ENCODE peak calls at places on chromosomes 5 and 9, in eight cellular contexts. One of them, this sample, is unnamed.

GRCh38 chr9:136728548-136729123 is 14.1 kb downstream of the LCN10 start:
- DNase-seq in Caco-2: no peak
- DNase-seq in CD4-positive, alpha-beta T cell: no peak
- DNase-seq in right lobe of liver: peak; percentile 69
- DNase-seq in neuronal stem cell: no peak
- DNase-seq in MG63: peak; percentile 38
- DNase-seq in CD8-positive, alpha-beta T cell: no peak
- DNase-seq in fibroblast of lung: peak; percentile 48
- DNase-seq in this sample: no peak

GRCh38 chr5:176521699-176522263 is 15.4 kb downstream of the RNF44 start:
- DNase-seq in MG63: no peak
- DNase-seq in CD4-positive, alpha-beta T cell: no peak
- DNase-seq in neuronal stem cell: no peak
- DNase-seq in fibroblast of lung: no peak
- DNase-seq in CD8-positive, alpha-beta T cell: no peak
- DNase-seq in right lobe of liver: no peak
- DNase-seq in Caco-2: no peak
- DNase-seq in this sample: no peak

GRCh38 chr9:36023260-36024048 is 13.3 kb upstream of the RECK start:
- DNase-seq in CD8-positive, alpha-beta T cell: peak; percentile 42
- DNase-seq in MG63: peak; percentile 86
- DNase-seq in right lobe of liver: peak; percentile 61
- DNase-seq in Caco-2: peak; percentile 75
- DNase-seq in CD4-positive, alpha-beta T cell: peak; percentile 59
- DNase-seq in neuronal stem cell: peak; percentile 57
- DNase-seq in fibroblast of lung: peak; percentile 64
- DNase-seq in this sample: peak; percentile 71

GRCh38 chr5:158351485-158352140 is 492.7 kb upstream of the CLINT1 start:
- DNase-seq in fibroblast of lung: no peak
- DNase-seq in Caco-2: no peak
- DNase-seq in MG63: no peak
- DNase-seq in neuronal stem cell: no peak
- DNase-seq in CD8-positive, alpha-beta T cell: no peak
- DNase-seq in right lobe of liver: no peak
- DNase-seq in CD4-positive, alpha-beta T cell: no peak
- DNase-seq in this sample: no peak

GRCh38 chr5:59042201-59042600 is 459.3 kb downstream of the RAB3C start:
- DNase-seq in fibroblast of lung: peak; percentile 91
- DNase-seq in CD4-positive, alpha-beta T cell: no peak
- DNase-seq in CD8-positive, alpha-beta T cell: no peak
- DNase-seq in right lobe of liver: no peak
- DNase-seq in Caco-2: no peak
- DNase-seq in MG63: no peak
- DNase-seq in neuronal stem cell: no peak
- DNase-seq in this sample: no peak

GRCh38 chr5:89276566-89277305 is 393.8 kb upstream of the MEF2C start:
- DNase-seq in fibroblast of lung: peak; percentile 65
- DNase-seq in CD8-positive, alpha-beta T cell: no peak
- DNase-seq in Caco-2: no peak
- DNase-seq in CD4-positive, alpha-beta T cell: no peak
- DNase-seq in right lobe of liver: no peak
- DNase-seq in neuronal stem cell: no peak
- DNase-seq in MG63: peak; percentile 28
- DNase-seq in this sample: no peak

GRCh38 chr9:97412628-97413382 is 909 bp downstream of the TDRD7 start:
- DNase-seq in MG63: no peak
- DNase-seq in right lobe of liver: no peak
- DNase-seq in CD4-positive, alpha-beta T cell: no peak
- DNase-seq in Caco-2: no peak
- DNase-seq in fibroblast of lung: peak; percentile 11
- DNase-seq in CD8-positive, alpha-beta T cell: no peak
- DNase-seq in neuronal stem cell: peak; percentile 15
- DNase-seq in this sample: no peak

GRCh38 chr5:166595274-166595951 is 1696.0 kb upstream of the WWC1 start:
- DNase-seq in right lobe of liver: no peak
- DNase-seq in MG63: no peak
- DNase-seq in Caco-2: no peak
- DNase-seq in CD4-positive, alpha-beta T cell: no peak
- DNase-seq in fibroblast of lung: no peak
- DNase-seq in CD8-positive, alpha-beta T cell: no peak
- DNase-seq in neuronal stem cell: no peak
- DNase-seq in this sample: no peak

GRCh38 chr9:37952731-37953130 is 48.8 kb upstream of the SLC25A51 start:
- DNase-seq in CD4-positive, alpha-beta T cell: no peak
- DNase-seq in CD8-positive, alpha-beta T cell: no peak
- DNase-seq in Caco-2: no peak
- DNase-seq in MG63: peak; percentile 77
- DNase-seq in neuronal stem cell: no peak
- DNase-seq in right lobe of liver: no peak
- DNase-seq in fibroblast of lung: peak; percentile 87
- DNase-seq in this sample: no peak

GRCh38 chr5:102583663-102584062 is 84.9 kb upstream of the SLCO6A1 start:
- DNase-seq in CD8-positive, alpha-beta T cell: no peak
- DNase-seq in neuronal stem cell: no peak
- DNase-seq in Caco-2: no peak
- DNase-seq in MG63: no peak
- DNase-seq in CD4-positive, alpha-beta T cell: no peak
- DNase-seq in fibroblast of lung: no peak
- DNase-seq in right lobe of liver: no peak
- DNase-seq in this sample: peak; percentile 66

GRCh38 chr9:106535439-106535838 is 327.5 kb upstream of the ZNF462 start:
- DNase-seq in right lobe of liver: no peak
- DNase-seq in CD4-positive, alpha-beta T cell: no peak
- DNase-seq in fibroblast of lung: peak; percentile 11
- DNase-seq in MG63: no peak
- DNase-seq in neuronal stem cell: no peak
- DNase-seq in CD8-positive, alpha-beta T cell: no peak
- DNase-seq in Caco-2: no peak
- DNase-seq in this sample: no peak

GRCh38 chr5:148974638-148975330 is 88.1 kb downstream of the SH3TC2 start:
- DNase-seq in neuronal stem cell: no peak
- DNase-seq in CD8-positive, alpha-beta T cell: no peak
- DNase-seq in CD4-positive, alpha-beta T cell: no peak
- DNase-seq in Caco-2: no peak
- DNase-seq in fibroblast of lung: peak; percentile 25
- DNase-seq in right lobe of liver: no peak
- DNase-seq in MG63: no peak
- DNase-seq in this sample: peak; percentile 58

GRCh38 chr9:35814106-35814840 is 569 bp downstream of the HINT2 start:
- DNase-seq in fibroblast of lung: peak; percentile 41
- DNase-seq in MG63: peak; percentile 98
- DNase-seq in neuronal stem cell: peak; percentile 67
- DNase-seq in CD8-positive, alpha-beta T cell: no peak
- DNase-seq in CD4-positive, alpha-beta T cell: peak; percentile 21
- DNase-seq in Caco-2: peak; percentile 81
- DNase-seq in right lobe of liver: peak; percentile 81
- DNase-seq in this sample: peak; percentile 41

GRCh38 chr5:179223961-179224360 is 121.3 kb downstream of the ADAMTS2 start:
- DNase-seq in fibroblast of lung: no peak
- DNase-seq in Caco-2: peak; percentile 12
- DNase-seq in CD4-positive, alpha-beta T cell: no peak
- DNase-seq in right lobe of liver: peak; percentile 43
- DNase-seq in CD8-positive, alpha-beta T cell: no peak
- DNase-seq in MG63: no peak
- DNase-seq in neuronal stem cell: no peak
- DNase-seq in this sample: no peak

GRCh38 chr9:134299883-134300282 is 26.4 kb upstream of the RXRA start:
- DNase-seq in right lobe of liver: peak; percentile 40
- DNase-seq in CD8-positive, alpha-beta T cell: no peak
- DNase-seq in Caco-2: no peak
- DNase-seq in fibroblast of lung: no peak
- DNase-seq in neuronal stem cell: no peak
- DNase-seq in CD4-positive, alpha-beta T cell: no peak
- DNase-seq in MG63: no peak
- DNase-seq in this sample: no peak

GRCh38 chr5:33023649-33024048 is 312.5 kb downstream of the NPR3 start:
- DNase-seq in CD8-positive, alpha-beta T cell: no peak
- DNase-seq in CD4-positive, alpha-beta T cell: no peak
- DNase-seq in neuronal stem cell: no peak
- DNase-seq in Caco-2: no peak
- DNase-seq in MG63: no peak
- DNase-seq in fibroblast of lung: peak; percentile 63
- DNase-seq in right lobe of liver: no peak
- DNase-seq in this sample: no peak

GRCh38 chr5:16384222-16384621 is 81.4 kb downstream of the ZNF622 start:
- DNase-seq in CD8-positive, alpha-beta T cell: no peak
- DNase-seq in CD4-positive, alpha-beta T cell: no peak
- DNase-seq in neuronal stem cell: no peak
- DNase-seq in right lobe of liver: no peak
- DNase-seq in MG63: no peak
- DNase-seq in Caco-2: no peak
- DNase-seq in fibroblast of lung: no peak
- DNase-seq in this sample: no peak

GRCh38 chr9:132946624-132947295 is 2.3 kb upstream of the TSC1 start:
- DNase-seq in CD8-positive, alpha-beta T cell: no peak
- DNase-seq in Caco-2: no peak
- DNase-seq in neuronal stem cell: peak; percentile 26
- DNase-seq in MG63: peak; percentile 68
- DNase-seq in right lobe of liver: no peak
- DNase-seq in fibroblast of lung: peak; percentile 48
- DNase-seq in CD4-positive, alpha-beta T cell: no peak
- DNase-seq in this sample: no peak

GRCh38 chr9:7961076-7961475 is 161.5 kb upstream of the DMAC1 start:
- DNase-seq in Caco-2: no peak
- DNase-seq in fibroblast of lung: no peak
- DNase-seq in MG63: no peak
- DNase-seq in right lobe of liver: no peak
- DNase-seq in CD4-positive, alpha-beta T cell: no peak
- DNase-seq in CD8-positive, alpha-beta T cell: no peak
- DNase-seq in neuronal stem cell: no peak
- DNase-seq in this sample: no peak

GRCh38 chr5:181111010-181111409 is 20.0 kb downstream of the OR2V1 start:
- DNase-seq in MG63: no peak
- DNase-seq in right lobe of liver: no peak
- DNase-seq in CD4-positive, alpha-beta T cell: no peak
- DNase-seq in CD8-positive, alpha-beta T cell: no peak
- DNase-seq in Caco-2: no peak
- DNase-seq in fibroblast of lung: no peak
- DNase-seq in neuronal stem cell: no peak
- DNase-seq in this sample: no peak
- H3K27me3 ChIP-seq in MG63: peaks cover 65% of the 10 kb centered on the region
- H3K27me3 ChIP-seq in right lobe of liver: no peaks in the 10 kb centered on the region
- H3K27me3 ChIP-seq in CD4-positive, alpha-beta T cell: peaks cover 86% of the 10 kb centered on the region
- H3K27me3 ChIP-seq in CD8-positive, alpha-beta T cell: peaks cover 29% of the 10 kb centered on the region
- H3K27me3 ChIP-seq in Caco-2: no peaks in the 10 kb centered on the region
- H3K27me3 ChIP-seq in fibroblast of lung: peaks cover 25% of the 10 kb centered on the region
- H3K27me3 ChIP-seq in neuronal stem cell: peaks cover 9% of the 10 kb centered on the region
- H3K27me3 ChIP-seq in this sample: peaks cover 67% of the 10 kb centered on the region

DNA sequence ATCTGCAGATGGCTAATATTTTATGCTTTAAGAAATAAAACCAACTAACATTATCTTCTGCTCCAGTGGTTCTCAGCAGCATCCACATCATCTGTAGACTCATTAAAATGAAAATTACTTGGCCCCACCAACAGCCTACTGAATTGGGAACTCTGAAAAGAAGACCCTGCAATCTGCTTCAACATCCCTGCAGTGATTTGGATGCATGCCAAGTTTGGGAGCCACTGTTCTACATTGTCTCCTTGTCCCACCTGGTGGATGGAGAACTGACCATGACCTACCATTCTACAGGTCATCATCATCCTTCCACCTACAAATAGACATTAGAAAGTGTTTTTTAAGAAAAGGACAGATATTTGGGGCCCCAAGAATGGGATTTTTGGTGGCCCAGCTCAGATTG is 71.1 kb downstream of the ACER2 start:
- DNase-seq in right lobe of liver: no peak
- DNase-seq in MG63: no peak
- DNase-seq in CD8-positive, alpha-beta T cell: no peak
- DNase-seq in Caco-2: no peak
- DNase-seq in neuronal stem cell: no peak
- DNase-seq in fibroblast of lung: no peak
- DNase-seq in CD4-positive, alpha-beta T cell: no peak
- DNase-seq in this sample: no peak
- H3K27me3 ChIP-seq in right lobe of liver: no peaks in the 10 kb centered on the region
- H3K27me3 ChIP-seq in MG63: peaks cover 15% of the 10 kb centered on the region
- H3K27me3 ChIP-seq in CD8-positive, alpha-beta T cell: no peaks in the 10 kb centered on the region
- H3K27me3 ChIP-seq in Caco-2: no peaks in the 10 kb centered on the region
- H3K27me3 ChIP-seq in neuronal stem cell: no peaks in the 10 kb centered on the region
- H3K27me3 ChIP-seq in fibroblast of lung: peaks cover 11% of the 10 kb centered on the region
- H3K27me3 ChIP-seq in CD4-positive, alpha-beta T cell: no peaks in the 10 kb centered on the region
- H3K27me3 ChIP-seq in this sample: no peaks in the 10 kb centered on the region

DNA sequence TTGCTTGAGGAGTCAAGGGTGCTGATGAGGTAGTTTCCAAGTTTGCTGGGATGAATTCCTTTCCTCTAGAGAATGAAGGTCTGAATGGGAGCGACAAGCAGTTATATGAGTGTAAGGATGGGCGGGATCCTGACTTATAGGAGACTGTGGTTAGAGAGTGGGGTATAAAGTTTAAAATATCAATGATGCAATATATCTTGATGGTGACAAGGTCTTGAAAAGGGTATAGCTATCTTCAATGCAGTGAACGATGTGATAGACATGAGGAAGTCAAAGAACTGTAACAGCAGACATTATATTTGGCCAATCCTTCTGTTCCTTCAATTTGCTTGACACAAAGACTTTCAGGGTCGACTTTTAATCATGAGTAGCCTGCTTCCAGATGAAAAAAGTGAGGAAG is 201.1 kb upstream of the HAPLN1 start:
- DNase-seq in MG63: no peak
- DNase-seq in CD4-positive, alpha-beta T cell: no peak
- DNase-seq in fibroblast of lung: peak; percentile 54
- DNase-seq in neuronal stem cell: no peak
- DNase-seq in CD8-positive, alpha-beta T cell: no peak
- DNase-seq in right lobe of liver: no peak
- DNase-seq in Caco-2: no peak
- DNase-seq in this sample: no peak
- H3K27me3 ChIP-seq in MG63: no peaks in the 10 kb centered on the region
- H3K27me3 ChIP-seq in CD4-positive, alpha-beta T cell: no peaks in the 10 kb centered on the region
- H3K27me3 ChIP-seq in fibroblast of lung: no peaks in the 10 kb centered on the region
- H3K27me3 ChIP-seq in neuronal stem cell: no peaks in the 10 kb centered on the region
- H3K27me3 ChIP-seq in CD8-positive, alpha-beta T cell: no peaks in the 10 kb centered on the region
- H3K27me3 ChIP-seq in right lobe of liver: no peaks in the 10 kb centered on the region
- H3K27me3 ChIP-seq in Caco-2: no peaks in the 10 kb centered on the region
- H3K27me3 ChIP-seq in this sample: no peaks in the 10 kb centered on the region

GRCh38 chr5:6003040-6003825 is 375.1 kb downstream of the MED10 start:
- DNase-seq in CD8-positive, alpha-beta T cell: no peak
- DNase-seq in CD4-positive, alpha-beta T cell: no peak
- DNase-seq in fibroblast of lung: no peak
- DNase-seq in neuronal stem cell: no peak
- DNase-seq in Caco-2: no peak
- DNase-seq in MG63: peak; percentile 23
- DNase-seq in right lobe of liver: no peak
- DNase-seq in this sample: no peak
- H3K27me3 ChIP-seq in CD8-positive, alpha-beta T cell: no peaks in the 10 kb centered on the region
- H3K27me3 ChIP-seq in CD4-positive, alpha-beta T cell: no peaks in the 10 kb centered on the region
- H3K27me3 ChIP-seq in fibroblast of lung: no peaks in the 10 kb centered on the region
- H3K27me3 ChIP-seq in neuronal stem cell: no peaks in the 10 kb centered on the region
- H3K27me3 ChIP-seq in Caco-2: no peaks in the 10 kb centered on the region
- H3K27me3 ChIP-seq in MG63: peaks cover 7% of the 10 kb centered on the region
- H3K27me3 ChIP-seq in right lobe of liver: no peaks in the 10 kb centered on the region
- H3K27me3 ChIP-seq in this sample: peaks cover 2% of the 10 kb centered on the region